ENCODE peak calls at places on chromosomes 13 and 19, in seven cellular contexts. One of them, this sample, is unnamed.

GRCh38 chr13:113001251-113002140 is 32.5 kb downstream of the MCF2L start:
- DNase-seq in Daoy: peak
- DNase-seq in Calu3: peak
- DNase-seq in HTR-8/SVneo: peak
- DNase-seq in stimulated activated CD4-positive, alpha-beta T cell treated with anti-CD3 and anti-CD28 coated beads, Interleukin-2, amount 100 ng/mL, for 48 hours: no peak
- DNase-seq in anterior cingulate cortex: peak
- DNase-seq in NCI-H524 treated with DMSO at 0.1 percent for 48 hours: peak
- DNase-seq in this sample: no peak

GRCh38 chr19:1992759-1993260 is 22.7 kb downstream of the BTBD2 start:
- DNase-seq in Daoy: no peak
- DNase-seq in Calu3: no peak
- DNase-seq in HTR-8/SVneo: no peak
- DNase-seq in stimulated activated CD4-positive, alpha-beta T cell treated with anti-CD3 and anti-CD28 coated beads, Interleukin-2, amount 100 ng/mL, for 48 hours: peak
- DNase-seq in anterior cingulate cortex: no peak
- DNase-seq in NCI-H524 treated with DMSO at 0.1 percent for 48 hours: no peak
- DNase-seq in this sample: no peak

GRCh38 chr13:109281017-109281416 is 505.4 kb downstream of the IRS2 start:
- DNase-seq in Daoy: no peak
- DNase-seq in Calu3: no peak
- DNase-seq in HTR-8/SVneo: no peak
- DNase-seq in stimulated activated CD4-positive, alpha-beta T cell treated with anti-CD3 and anti-CD28 coated beads, Interleukin-2, amount 100 ng/mL, for 48 hours: no peak
- DNase-seq in anterior cingulate cortex: no peak
- DNase-seq in NCI-H524 treated with DMSO at 0.1 percent for 48 hours: no peak
- DNase-seq in this sample: no peak

GRCh38 chr13:19606152-19606551 is 27.3 kb upstream of the MPHOSPH8 start:
- DNase-seq in Daoy: peak
- DNase-seq in Calu3: no peak
- DNase-seq in HTR-8/SVneo: no peak
- DNase-seq in stimulated activated CD4-positive, alpha-beta T cell treated with anti-CD3 and anti-CD28 coated beads, Interleukin-2, amount 100 ng/mL, for 48 hours: no peak
- DNase-seq in anterior cingulate cortex: no peak
- DNase-seq in NCI-H524 treated with DMSO at 0.1 percent for 48 hours: no peak
- DNase-seq in this sample: no peak

GRCh38 chr13:34719060-34719875 is 222.8 kb upstream of the NBEA start:
- DNase-seq in Daoy: no peak
- DNase-seq in Calu3: no peak
- DNase-seq in HTR-8/SVneo: no peak
- DNase-seq in stimulated activated CD4-positive, alpha-beta T cell treated with anti-CD3 and anti-CD28 coated beads, Interleukin-2, amount 100 ng/mL, for 48 hours: no peak
- DNase-seq in anterior cingulate cortex: no peak
- DNase-seq in NCI-H524 treated with DMSO at 0.1 percent for 48 hours: no peak
- DNase-seq in this sample: no peak

GRCh38 chr19:33376423-33376822 is 2.9 kb downstream of the CEBPG start:
- DNase-seq in Daoy: peak
- DNase-seq in Calu3: peak
- DNase-seq in HTR-8/SVneo: no peak
- DNase-seq in stimulated activated CD4-positive, alpha-beta T cell treated with anti-CD3 and anti-CD28 coated beads, Interleukin-2, amount 100 ng/mL, for 48 hours: no peak
- DNase-seq in anterior cingulate cortex: no peak
- DNase-seq in NCI-H524 treated with DMSO at 0.1 percent for 48 hours: no peak
- DNase-seq in this sample: no peak

GRCh38 chr13:28590450-28590849 is 68.5 kb upstream of the POMP start:
- DNase-seq in Daoy: no peak
- DNase-seq in Calu3: no peak
- DNase-seq in HTR-8/SVneo: no peak
- DNase-seq in stimulated activated CD4-positive, alpha-beta T cell treated with anti-CD3 and anti-CD28 coated beads, Interleukin-2, amount 100 ng/mL, for 48 hours: no peak
- DNase-seq in anterior cingulate cortex: no peak
- DNase-seq in NCI-H524 treated with DMSO at 0.1 percent for 48 hours: no peak
- DNase-seq in this sample: no peak

GRCh38 chr19:19520989-19521388 is 5.0 kb downstream of the NDUFA13 start:
- DNase-seq in Daoy: no peak
- DNase-seq in Calu3: no peak
- DNase-seq in HTR-8/SVneo: no peak
- DNase-seq in stimulated activated CD4-positive, alpha-beta T cell treated with anti-CD3 and anti-CD28 coated beads, Interleukin-2, amount 100 ng/mL, for 48 hours: no peak
- DNase-seq in anterior cingulate cortex: no peak
- DNase-seq in NCI-H524 treated with DMSO at 0.1 percent for 48 hours: no peak
- DNase-seq in this sample: no peak

GRCh38 chr13:50531917-50532899 is 311.3 kb downstream of the DLEU7 start:
- DNase-seq in Daoy: no peak
- DNase-seq in Calu3: no peak
- DNase-seq in HTR-8/SVneo: no peak
- DNase-seq in stimulated activated CD4-positive, alpha-beta T cell treated with anti-CD3 and anti-CD28 coated beads, Interleukin-2, amount 100 ng/mL, for 48 hours: no peak
- DNase-seq in anterior cingulate cortex: no peak
- DNase-seq in NCI-H524 treated with DMSO at 0.1 percent for 48 hours: no peak
- DNase-seq in this sample: no peak

GRCh38 chr19:42563352-42564210 is 31.1 kb downstream of the CEACAM8 start:
- DNase-seq in Daoy: peak
- DNase-seq in Calu3: peak
- DNase-seq in HTR-8/SVneo: peak
- DNase-seq in stimulated activated CD4-positive, alpha-beta T cell treated with anti-CD3 and anti-CD28 coated beads, Interleukin-2, amount 100 ng/mL, for 48 hours: peak
- DNase-seq in anterior cingulate cortex: peak
- DNase-seq in NCI-H524 treated with DMSO at 0.1 percent for 48 hours: no peak
- DNase-seq in this sample: peak

GRCh38 chr13:44399045-44399444 is 25.4 kb downstream of the SERP2 start:
- DNase-seq in Daoy: no peak
- DNase-seq in Calu3: no peak
- DNase-seq in HTR-8/SVneo: no peak
- DNase-seq in stimulated activated CD4-positive, alpha-beta T cell treated with anti-CD3 and anti-CD28 coated beads, Interleukin-2, amount 100 ng/mL, for 48 hours: no peak
- DNase-seq in anterior cingulate cortex: no peak
- DNase-seq in NCI-H524 treated with DMSO at 0.1 percent for 48 hours: no peak
- DNase-seq in this sample: no peak

GRCh38 chr13:49062297-49062896 is 86.7 kb downstream of the FNDC3A start:
- DNase-seq in Daoy: no peak
- DNase-seq in Calu3: no peak
- DNase-seq in HTR-8/SVneo: no peak
- DNase-seq in stimulated activated CD4-positive, alpha-beta T cell treated with anti-CD3 and anti-CD28 coated beads, Interleukin-2, amount 100 ng/mL, for 48 hours: no peak
- DNase-seq in anterior cingulate cortex: no peak
- DNase-seq in NCI-H524 treated with DMSO at 0.1 percent for 48 hours: no peak
- DNase-seq in this sample: peak

GRCh38 chr13:100125946-100126345 is 37.1 kb downstream of the PCCA start:
- DNase-seq in Daoy: no peak
- DNase-seq in Calu3: no peak
- DNase-seq in HTR-8/SVneo: no peak
- DNase-seq in stimulated activated CD4-positive, alpha-beta T cell treated with anti-CD3 and anti-CD28 coated beads, Interleukin-2, amount 100 ng/mL, for 48 hours: no peak
- DNase-seq in anterior cingulate cortex: no peak
- DNase-seq in NCI-H524 treated with DMSO at 0.1 percent for 48 hours: no peak
- DNase-seq in this sample: peak

GRCh38 chr13:49443327-49443688 is 556 bp downstream of the CAB39L start:
- DNase-seq in Daoy: peak
- DNase-seq in Calu3: peak
- DNase-seq in HTR-8/SVneo: no peak
- DNase-seq in stimulated activated CD4-positive, alpha-beta T cell treated with anti-CD3 and anti-CD28 coated beads, Interleukin-2, amount 100 ng/mL, for 48 hours: no peak
- DNase-seq in anterior cingulate cortex: no peak
- DNase-seq in NCI-H524 treated with DMSO at 0.1 percent for 48 hours: no peak
- DNase-seq in this sample: peak

GRCh38 chr19:50679177-50680125 is 30.2 kb downstream of the C19orf81 start:
- DNase-seq in Daoy: peak
- DNase-seq in Calu3: peak
- DNase-seq in HTR-8/SVneo: peak
- DNase-seq in stimulated activated CD4-positive, alpha-beta T cell treated with anti-CD3 and anti-CD28 coated beads, Interleukin-2, amount 100 ng/mL, for 48 hours: peak
- DNase-seq in anterior cingulate cortex: peak
- DNase-seq in NCI-H524 treated with DMSO at 0.1 percent for 48 hours: no peak
- DNase-seq in this sample: peak

GRCh38 chr19:33609353-33609752 is 12.4 kb upstream of the CHST8 start:
- DNase-seq in Daoy: no peak
- DNase-seq in Calu3: no peak
- DNase-seq in HTR-8/SVneo: no peak
- DNase-seq in stimulated activated CD4-positive, alpha-beta T cell treated with anti-CD3 and anti-CD28 coated beads, Interleukin-2, amount 100 ng/mL, for 48 hours: no peak
- DNase-seq in anterior cingulate cortex: no peak
- DNase-seq in NCI-H524 treated with DMSO at 0.1 percent for 48 hours: no peak
- DNase-seq in this sample: no peak

GRCh38 chr19:13764101-13764807 is at the start of gene MRI1:
- DNase-seq in Daoy: peak
- DNase-seq in Calu3: peak
- DNase-seq in HTR-8/SVneo: peak
- DNase-seq in stimulated activated CD4-positive, alpha-beta T cell treated with anti-CD3 and anti-CD28 coated beads, Interleukin-2, amount 100 ng/mL, for 48 hours: peak
- DNase-seq in anterior cingulate cortex: peak
- DNase-seq in NCI-H524 treated with DMSO at 0.1 percent for 48 hours: no peak
- DNase-seq in this sample: peak

GRCh38 chr13:75790198-75790970 is 154.3 kb downstream of the LMO7 start:
- DNase-seq in Daoy: no peak
- DNase-seq in Calu3: no peak
- DNase-seq in HTR-8/SVneo: no peak
- DNase-seq in stimulated activated CD4-positive, alpha-beta T cell treated with anti-CD3 and anti-CD28 coated beads, Interleukin-2, amount 100 ng/mL, for 48 hours: no peak
- DNase-seq in anterior cingulate cortex: no peak
- DNase-seq in NCI-H524 treated with DMSO at 0.1 percent for 48 hours: no peak
- DNase-seq in this sample: no peak

GRCh38 chr19:40191836-40192646 is 815 bp downstream of the MAP3K10 start:
- DNase-seq in Daoy: peak
- DNase-seq in Calu3: peak
- DNase-seq in HTR-8/SVneo: peak
- DNase-seq in stimulated activated CD4-positive, alpha-beta T cell treated with anti-CD3 and anti-CD28 coated beads, Interleukin-2, amount 100 ng/mL, for 48 hours: no peak
- DNase-seq in anterior cingulate cortex: no peak
- DNase-seq in NCI-H524 treated with DMSO at 0.1 percent for 48 hours: no peak
- DNase-seq in this sample: no peak

This sample was measured in dermis microvascular lymphatic vessel endothelial cell.